ENCODE peak calls at places on chromosomes 7 and 10, in seven cellular contexts. T is right lobe of liver, P is RCC 7860, E is glutamatergic neuron, D is AG04450, F is PC-3, W is iris pigment epithelial cell. L is an unnamed sample.

GRCh38 chr10:120949511-120950102 is 98.4 kb downstream of the WDR11 start:
- DNase-seq in T (no peak), E (peak; percentile 41), W (no peak), D (no peak), P (no peak), F (no peak), L (no peak)

GRCh38 chr7:131533151-131533559 is 23.3 kb downstream of the PODXL start:
- DNase-seq in F (no peak), W (no peak), T (no peak), P (no peak), D (no peak), E (no peak), L (no peak)

GRCh38 chr10:125567529-125567928 is 115.4 kb downstream of the TEX36 start:
- DNase-seq in W (no peak), E (no peak), D (no peak), F (no peak), P (no peak), T (no peak), L (no peak)

GRCh38 chr7:129240119-129240815 is 15.4 kb downstream of the AHCYL2 start:
- DNase-seq in D (no peak), F (no peak), P (no peak), W (no peak), T (no peak), E (no peak), L (no peak)

GRCh38 chr10:23516530-23516929 is 77.7 kb downstream of the OTUD1 start:
- DNase-seq in P (peak; percentile 22), W (peak; percentile 52), E (no peak), D (no peak), T (no peak), F (peak; percentile 46), L (no peak)

GRCh38 chr7:139943391-139943790 is 114.3 kb downstream of the TBXAS1 start:
- DNase-seq in F (no peak), W (no peak), P (no peak), D (no peak), E (no peak), T (no peak), L (no peak)

GRCh38 chr7:82323806-82324205 is 119.8 kb downstream of the CACNA2D1 start:
- DNase-seq in D (no peak), F (no peak), T (no peak), E (no peak), P (no peak), W (peak; percentile 44), L (no peak)

GRCh38 chr7:80614911-80615310 is 23.5 kb upstream of the CD36 start:
- DNase-seq in E (no peak), P (no peak), F (peak; percentile 63), T (no peak), D (no peak), W (peak; percentile 74), L (no peak)

GRCh38 chr7:84091318-84091717 is 103.3 kb downstream of the SEMA3A start:
- DNase-seq in F (peak; percentile 15), D (no peak), E (no peak), T (no peak), P (no peak), W (no peak), L (no peak)

GRCh38 chr7:127245582-127245981 is 7.2 kb downstream of the GRM8 start:
- DNase-seq in D (no peak), E (no peak), F (no peak), P (no peak), W (no peak), T (no peak), L (no peak)

GRCh38 chr7:2638224-2638991 is 6.6 kb downstream of the TTYH3 start:
- DNase-seq in D (no peak), F (no peak), P (peak; percentile 52), E (peak; percentile 29), W (peak; percentile 58), T (peak; percentile 92), L (peak; percentile 55)

GRCh38 chr10:84198206-84198915 is 4.0 kb downstream of the CDHR1 start:
- DNase-seq in T (no peak), W (no peak), P (no peak), D (no peak), F (no peak), E (no peak), L (no peak)

GRCh38 chr7:55046582-55047347 is 27.9 kb downstream of the EGFR start:
- DNase-seq in P (no peak), E (no peak), F (no peak), T (no peak), W (no peak), D (no peak), L (no peak)